ENCODE peak calls at places on chromosome 17, in five cellular contexts. One of them, this sample, is unnamed.

GRCh38 chr17:52938623-52939230 is 780.2 kb upstream of the CA10 start:
- DNase-seq in AG10803: no peak
- DNase-seq in GM06990: no peak
- DNase-seq in heart right ventricle: no peak
- DNase-seq in endothelial cell of umbilical vein: no peak
- DNase-seq in this sample: no peak

GRCh38 chr17:78546476-78546875 is 30.7 kb downstream of the DNAH17 start:
- DNase-seq in endothelial cell of umbilical vein: no peak
- DNase-seq in GM06990: no peak
- DNase-seq in heart right ventricle: no peak
- DNase-seq in AG10803: no peak
- DNase-seq in this sample: no peak

GRCh38 chr17:16915752-16916556 is 56.0 kb downstream of the TNFRSF13B start:
- DNase-seq in heart right ventricle: no peak
- DNase-seq in GM06990: peak
- DNase-seq in endothelial cell of umbilical vein: peak
- DNase-seq in AG10803: peak
- DNase-seq in this sample: peak

GRCh38 chr17:62628845-62629555 is 1.5 kb downstream of the MRC2 start:
- DNase-seq in GM06990: no peak
- DNase-seq in AG10803: peak
- DNase-seq in endothelial cell of umbilical vein: no peak
- DNase-seq in heart right ventricle: no peak
- DNase-seq in this sample: no peak

GRCh38 chr17:75514299-75515228 is 773 bp downstream of the CASKIN2 start:
- DNase-seq in endothelial cell of umbilical vein: no peak
- DNase-seq in GM06990: no peak
- DNase-seq in heart right ventricle: no peak
- DNase-seq in AG10803: peak
- DNase-seq in this sample: no peak

GRCh38 chr17:6496636-6497441 is 52.6 kb downstream of the PIMREG start:
- DNase-seq in GM06990: no peak
- DNase-seq in endothelial cell of umbilical vein: no peak
- DNase-seq in heart right ventricle: no peak
- DNase-seq in AG10803: no peak
- DNase-seq in this sample: no peak

GRCh38 chr17:39769974-39770587 is 32.3 kb downstream of the GRB7 start:
- DNase-seq in heart right ventricle: no peak
- DNase-seq in GM06990: peak
- DNase-seq in AG10803: no peak
- DNase-seq in endothelial cell of umbilical vein: no peak
- DNase-seq in this sample: peak

GRCh38 chr17:76261421-76262215 is 3.5 kb upstream of the UBALD2 start:
- DNase-seq in AG10803: no peak
- DNase-seq in endothelial cell of umbilical vein: peak
- DNase-seq in heart right ventricle: no peak
- DNase-seq in GM06990: peak
- DNase-seq in this sample: no peak

GRCh38 chr17:41061969-41062368 is 2.1 kb upstream of the KRTAP2-3 start:
- DNase-seq in endothelial cell of umbilical vein: no peak
- DNase-seq in heart right ventricle: no peak
- DNase-seq in AG10803: peak
- DNase-seq in GM06990: no peak
- DNase-seq in this sample: peak

GRCh38 chr17:57511475-57512123 is 233.5 kb downstream of the CCDC182 start:
- DNase-seq in endothelial cell of umbilical vein: no peak
- DNase-seq in AG10803: no peak
- DNase-seq in heart right ventricle: no peak
- DNase-seq in GM06990: no peak
- DNase-seq in this sample: no peak

GRCh38 chr17:17535957-17536356 is 39.8 kb upstream of the RASD1 start:
- DNase-seq in endothelial cell of umbilical vein: no peak
- DNase-seq in AG10803: peak
- DNase-seq in GM06990: no peak
- DNase-seq in heart right ventricle: peak
- DNase-seq in this sample: peak

GRCh38 chr17:17675416-17675815 is 5.8 kb upstream of the RAI1 start:
- DNase-seq in endothelial cell of umbilical vein: no peak
- DNase-seq in AG10803: no peak
- DNase-seq in GM06990: no peak
- DNase-seq in heart right ventricle: no peak
- DNase-seq in this sample: no peak

DNA sequence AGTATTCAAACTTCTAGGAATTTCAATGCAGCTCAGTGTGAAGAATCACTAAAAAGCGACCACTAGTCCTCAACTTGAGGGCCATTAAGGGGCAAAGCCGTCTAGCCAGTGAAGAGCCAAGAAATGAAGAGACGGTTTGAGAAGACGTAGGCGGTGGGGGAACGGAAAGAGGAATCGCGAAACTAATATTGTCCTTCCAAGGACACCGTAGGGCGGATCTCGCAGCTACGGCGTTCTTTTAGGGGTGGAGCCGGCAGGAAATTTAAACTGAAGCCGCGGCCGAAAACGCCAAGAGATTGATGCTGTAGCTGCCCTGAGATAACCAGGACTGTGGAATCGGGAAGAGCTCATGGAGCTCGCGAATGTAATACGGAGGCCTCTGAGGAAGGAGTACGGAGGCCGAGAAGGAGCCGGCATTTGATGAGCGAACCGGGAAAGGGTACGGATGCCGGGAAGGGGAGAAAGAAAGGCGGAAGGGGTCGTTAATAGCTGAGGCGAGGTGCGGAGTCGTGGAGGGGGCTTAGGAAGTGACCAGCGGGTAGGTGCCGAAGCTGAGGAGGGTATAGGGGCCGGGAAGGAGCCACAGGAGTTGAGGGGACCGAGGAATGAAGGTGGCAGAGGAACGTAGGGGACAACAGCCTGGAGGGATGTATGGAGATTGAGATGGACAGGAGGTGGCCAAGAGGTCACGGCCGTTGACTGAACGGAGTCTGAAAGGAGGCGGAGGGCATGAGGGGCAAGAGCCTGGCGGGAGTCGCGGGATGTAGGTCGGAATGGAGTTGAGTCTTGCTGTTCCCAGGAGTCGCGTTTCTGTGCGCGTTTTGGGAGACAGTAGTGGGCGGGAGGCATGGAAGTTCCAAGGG is at the start of gene DBF4B:
- DNase-seq in endothelial cell of umbilical vein: peak
- DNase-seq in AG10803: peak
- DNase-seq in GM06990: peak
- DNase-seq in heart right ventricle: peak
- DNase-seq in this sample: peak
- TF ChIP-seq CTCF in endothelial cell of umbilical vein: no peak
- TF ChIP-seq CTCF in AG10803: no peak
- TF ChIP-seq CTCF in GM06990: no peak
- TF ChIP-seq CTCF in heart right ventricle: no peak
- TF ChIP-seq CTCF in this sample: no peak

DNA sequence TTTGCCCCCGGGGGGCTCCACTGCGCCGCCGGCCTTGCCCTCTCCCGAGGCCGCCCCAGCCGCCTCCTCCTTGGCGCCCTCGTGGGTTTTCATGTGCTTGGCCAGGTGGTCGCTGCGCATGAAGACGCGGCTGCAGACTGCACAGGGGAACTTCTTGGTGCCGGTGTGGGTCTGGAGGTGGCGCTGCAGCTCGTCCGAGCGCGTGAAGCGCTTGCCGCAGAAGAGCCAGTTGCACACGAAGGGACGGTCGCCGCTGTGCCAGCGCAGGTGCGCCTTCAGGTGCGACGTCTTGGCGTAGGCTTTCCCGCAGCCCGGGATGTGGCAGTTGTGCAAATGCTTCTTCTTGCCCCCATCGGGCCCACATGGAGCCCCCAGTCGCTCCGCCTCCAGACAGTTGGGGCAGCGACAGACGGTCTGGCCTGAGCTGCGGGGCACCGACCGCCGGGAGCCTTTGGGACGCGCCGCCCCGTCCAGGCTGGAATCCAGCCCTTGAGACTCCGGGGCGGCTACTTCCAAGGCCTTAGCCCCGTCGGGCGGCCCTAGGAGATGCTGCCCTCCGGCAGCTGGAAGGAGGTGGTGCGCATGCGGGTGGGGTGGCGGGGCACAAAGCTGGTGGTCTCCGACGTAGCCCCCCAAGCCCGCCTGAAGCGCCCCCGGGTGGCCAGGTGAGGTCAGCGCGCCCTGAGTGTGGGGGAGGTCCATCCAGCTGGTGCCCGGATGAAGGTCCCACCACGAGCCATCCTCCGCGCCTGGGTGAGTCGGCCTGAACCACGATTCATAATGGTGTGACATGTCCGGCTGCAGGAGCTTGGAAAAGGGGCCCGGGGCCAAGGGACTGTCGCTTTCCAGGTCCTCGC is 3.4 kb downstream of the SP6 start:
- DNase-seq in endothelial cell of umbilical vein: no peak
- DNase-seq in heart right ventricle: no peak
- DNase-seq in GM06990: no peak
- DNase-seq in AG10803: no peak
- DNase-seq in this sample: no peak
- TF ChIP-seq CTCF in endothelial cell of umbilical vein: no peak
- TF ChIP-seq CTCF in heart right ventricle: peak
- TF ChIP-seq CTCF in GM06990: peak
- TF ChIP-seq CTCF in AG10803: peak
- TF ChIP-seq CTCF in this sample: peak

GRCh38 chr17:8742828-8743227 is 1.8 kb downstream of the CCDC42 start:
- DNase-seq in AG10803: no peak
- DNase-seq in endothelial cell of umbilical vein: no peak
- DNase-seq in heart right ventricle: no peak
- DNase-seq in GM06990: no peak
- DNase-seq in this sample: no peak
- TF ChIP-seq CTCF in AG10803: no peak
- TF ChIP-seq CTCF in endothelial cell of umbilical vein: no peak
- TF ChIP-seq CTCF in heart right ventricle: no peak
- TF ChIP-seq CTCF in GM06990: no peak
- TF ChIP-seq CTCF in this sample: no peak

GRCh38 chr17:79975498-79976134 is 60.1 kb downstream of the TBC1D16 start:
- DNase-seq in AG10803: no peak
- DNase-seq in heart right ventricle: no peak
- DNase-seq in endothelial cell of umbilical vein: no peak
- DNase-seq in GM06990: no peak
- DNase-seq in this sample: no peak

GRCh38 chr17:79977161-79977631 is 58.5 kb downstream of the TBC1D16 start:
- DNase-seq in heart right ventricle: no peak
- DNase-seq in AG10803: no peak
- DNase-seq in endothelial cell of umbilical vein: no peak
- DNase-seq in GM06990: no peak
- DNase-seq in this sample: no peak

GRCh38 chr17:79976451-79976850 is 59.2 kb downstream of the TBC1D16 start:
- DNase-seq in heart right ventricle: no peak
- DNase-seq in endothelial cell of umbilical vein: no peak
- DNase-seq in AG10803: no peak
- DNase-seq in GM06990: no peak
- DNase-seq in this sample: no peak

GRCh38 chr17:79977711-79978544 is 57.7 kb downstream of the TBC1D16 start:
- DNase-seq in endothelial cell of umbilical vein: no peak
- DNase-seq in AG10803: no peak
- DNase-seq in GM06990: no peak
- DNase-seq in heart right ventricle: no peak
- DNase-seq in this sample: no peak

DNA sequence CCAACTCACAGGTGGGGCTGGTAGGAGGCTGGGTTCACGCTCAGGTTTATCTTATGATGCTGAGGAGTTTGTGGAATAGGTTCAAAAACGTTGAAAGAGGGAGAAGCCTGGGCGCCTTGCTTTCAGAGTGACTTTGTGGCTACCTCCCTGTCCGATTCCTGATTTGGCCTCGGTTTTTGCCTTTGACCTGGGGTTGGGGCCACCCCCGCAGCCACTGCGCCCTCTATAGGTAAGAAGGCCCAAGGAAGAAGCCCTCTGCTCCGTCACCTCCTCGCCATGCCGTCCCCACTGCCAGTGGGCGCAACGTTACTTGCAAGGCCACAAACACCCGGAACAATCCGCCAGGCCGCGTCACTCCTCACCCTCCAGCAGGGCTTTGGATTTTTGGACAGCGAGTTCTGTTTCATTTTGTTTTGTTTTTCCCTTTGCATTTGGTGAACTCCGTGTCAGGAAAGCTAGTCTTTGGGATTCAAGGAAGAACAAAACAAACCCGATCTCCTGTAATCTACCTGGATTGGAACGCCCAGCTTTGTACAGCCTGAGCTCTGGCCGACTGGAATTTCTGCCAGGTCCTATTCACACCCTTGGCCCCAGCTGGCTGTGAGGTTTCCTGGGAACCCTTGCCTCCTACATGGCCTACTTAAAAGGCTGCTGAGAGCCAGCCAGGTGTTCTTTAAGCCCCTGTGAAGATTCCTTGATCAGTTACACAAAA is 60.7 kb downstream of the TBC1D16 start:
- DNase-seq in GM06990: no peak
- DNase-seq in heart right ventricle: no peak
- DNase-seq in endothelial cell of umbilical vein: no peak
- DNase-seq in AG10803: no peak
- DNase-seq in this sample: no peak
- TF ChIP-seq CTCF in GM06990: peak
- TF ChIP-seq CTCF in heart right ventricle: no peak
- TF ChIP-seq CTCF in endothelial cell of umbilical vein: peak
- TF ChIP-seq CTCF in AG10803: no peak
- TF ChIP-seq CTCF in this sample: peak

GRCh38 chr17:58595194-58595792 is 80.9 kb upstream of the MTMR4 start:
- DNase-seq in GM06990: no peak
- DNase-seq in AG10803: no peak
- DNase-seq in endothelial cell of umbilical vein: no peak
- DNase-seq in heart right ventricle: no peak
- DNase-seq in this sample: no peak
- TF ChIP-seq CTCF in GM06990: peak
- TF ChIP-seq CTCF in AG10803: no peak
- TF ChIP-seq CTCF in endothelial cell of umbilical vein: no peak
- TF ChIP-seq CTCF in heart right ventricle: no peak
- TF ChIP-seq CTCF in this sample: no peak

DNA sequence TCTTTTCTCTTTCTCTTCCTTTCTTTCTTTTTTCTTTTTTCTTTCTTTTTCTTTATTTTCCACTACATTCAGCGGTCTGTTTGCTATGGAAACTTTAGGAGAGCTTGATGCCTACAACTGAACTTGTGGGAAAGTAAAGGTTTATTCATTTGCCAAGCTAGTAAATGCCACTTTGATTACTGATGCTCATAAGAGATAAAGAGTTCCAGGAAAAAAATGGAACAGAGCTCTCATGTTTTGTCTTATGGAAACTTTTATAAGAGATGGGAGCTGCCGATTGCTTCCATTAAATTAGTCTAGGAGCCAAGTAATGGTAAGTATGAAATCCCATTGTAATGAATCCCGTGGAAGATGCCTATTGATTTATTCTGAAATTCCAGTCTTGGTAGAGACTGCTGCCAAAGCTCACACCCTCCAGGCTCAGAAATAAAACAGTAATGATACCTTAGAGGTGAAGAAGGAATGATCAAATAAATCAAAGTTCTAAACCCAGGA is 7.2 kb downstream of the ANKFN1 start:
- DNase-seq in GM06990: no peak
- DNase-seq in heart right ventricle: no peak
- DNase-seq in endothelial cell of umbilical vein: no peak
- DNase-seq in AG10803: no peak
- DNase-seq in this sample: no peak
- TF ChIP-seq CTCF in GM06990: no peak
- TF ChIP-seq CTCF in heart right ventricle: no peak
- TF ChIP-seq CTCF in endothelial cell of umbilical vein: no peak
- TF ChIP-seq CTCF in AG10803: no peak
- TF ChIP-seq CTCF in this sample: no peak